ENCODE peak calls at places on chromosomes 12 and 14, in eight cellular contexts. D is heart right ventricle; F is AG04450; X is coronary artery; E is tibial artery; M is fibroblast of lung; J is MM.1S; A is CD8-positive, alpha-beta T cell. B is an unnamed sample.
A peak's percentile ranks its signal among the peaks of the same experiment; 100 is the strongest.

GRCh38 chr12:48004039-48004940 is at the start of gene COL2A1:
- DNase-seq in D (no peak), F (no peak), X (no peak), E (no peak), M (peak; percentile 15), J (no peak), A (no peak), B (peak; percentile 23)

GRCh38 chr12:132154341-132154761 is 10.1 kb downstream of the NOC4L start:
- DNase-seq in D (no peak), F (no peak), X (no peak), E (no peak), M (no peak), J (no peak), A (no peak), B (no peak)

GRCh38 chr12:102629262-102629888 is 149.0 kb upstream of the IGF1 start:
- DNase-seq in D (no peak), F (no peak), X (no peak), E (no peak), M (no peak), J (no peak), A (no peak), B (no peak)

GRCh38 chr14:77565289-77566081 is 51.0 kb downstream of the SPTLC2 start:
- DNase-seq in D (no peak), F (no peak), X (no peak), E (no peak), M (peak; percentile 28), J (no peak), A (no peak), B (no peak)

GRCh38 chr14:99133563-99134332 is 138.2 kb downstream of the BCL11B start:
- DNase-seq in D (no peak), F (no peak), X (peak; percentile 66), E (peak; percentile 45), M (no peak), J (no peak), A (peak; percentile 40), B (no peak)

GRCh38 chr12:29278673-29279420 is 102.1 kb downstream of the ERGIC2 start:
- DNase-seq in D (no peak), F (no peak), X (no peak), E (no peak), M (no peak), J (no peak), A (no peak), B (peak; percentile 60)

GRCh38 chr14:75547552-75548250 is 25.4 kb downstream of the BATF start:
- DNase-seq in D (no peak), F (no peak), X (no peak), E (no peak), M (no peak), J (no peak), A (peak; percentile 43), B (no peak)

GRCh38 chr14:36767603-36768281 is 106.1 kb downstream of the PAX9 start:
- DNase-seq in D (no peak), F (no peak), X (no peak), E (no peak), M (no peak), J (no peak), A (no peak), B (no peak)

GRCh38 chr14:54650331-54651017 is 83.5 kb downstream of the SAMD4A start:
- DNase-seq in D (peak; percentile 50), F (no peak), X (peak; percentile 78), E (peak; percentile 81), M (peak; percentile 69), J (no peak), A (no peak), B (peak; percentile 65)

GRCh38 chr12:44874981-44875416 is 1.1 kb downstream of the NELL2 start:
- DNase-seq in D (no peak), F (no peak), X (no peak), E (no peak), M (no peak), J (peak; percentile 10), A (peak; percentile 69), B (no peak)

GRCh38 chr14:75223664-75224154 is 47.3 kb upstream of the TMED10 start:
- DNase-seq in D (peak; percentile 64), F (no peak), X (no peak), E (peak; percentile 59), M (no peak), J (peak; percentile 7), A (no peak), B (no peak)

GRCh38 chr12:34306133-34306830 is 284.0 kb downstream of the ALG10 start:
- DNase-seq in D (no peak), F (no peak), X (no peak), E (no peak), M (no peak), J (no peak), A (no peak), B (no peak)

GRCh38 chr12:79618848-79619404 is 71.8 kb downstream of the PAWR start:
- DNase-seq in D (no peak), F (no peak), X (no peak), E (no peak), M (peak; percentile 15), J (no peak), A (no peak), B (peak; percentile 78)

GRCh38 chr12:119695034-119695433 is 27.1 kb downstream of the PRKAB1 start:
- DNase-seq in D (no peak), F (no peak), X (no peak), E (no peak), M (peak; percentile 15), J (no peak), A (no peak), B (peak; percentile 21)

GRCh38 chr12:80053048-80053790 is 46.1 kb upstream of the OTOGL start:
- DNase-seq in D (peak; percentile 65), F (peak; percentile 81), X (peak; percentile 83), E (peak; percentile 81), M (peak; percentile 96), J (no peak), A (no peak), B (peak; percentile 90)

GRCh38 chr14:31265701-31266398 is 58.3 kb upstream of the HECTD1 start:
- DNase-seq in D (no peak), F (no peak), X (no peak), E (no peak), M (peak; percentile 62), J (no peak), A (no peak), B (peak; percentile 31)

GRCh38 chr12:119942386-119942785 is 46.6 kb upstream of the BICDL1 start:
- DNase-seq in D (no peak), F (no peak), X (no peak), E (no peak), M (no peak), J (no peak), A (no peak), B (no peak)

GRCh38 chr14:90559811-90560492 is 163.1 kb downstream of the CALM1 start:
- DNase-seq in D (no peak), F (no peak), X (no peak), E (no peak), M (no peak), J (no peak), A (no peak), B (no peak)

GRCh38 chr12:47634127-47634526 is 71.7 kb downstream of the RPAP3 start:
- DNase-seq in D (no peak), F (no peak), X (no peak), E (no peak), M (no peak), J (no peak), A (no peak), B (no peak)

GRCh38 chr12:67394600-67394999 is 125.4 kb downstream of the CAND1 start:
- DNase-seq in D (peak; percentile 63), F (peak; percentile 18), X (peak; percentile 79), E (peak; percentile 31), M (peak; percentile 50), J (no peak), A (no peak), B (peak; percentile 65)

GRCh38 chr14:76762617-76763361 is 1.5 kb downstream of the VASH1 start:
- DNase-seq in D (no peak), F (no peak), X (peak; percentile 72), E (peak; percentile 30), M (no peak), J (no peak), A (peak; percentile 39), B (no peak)

GRCh38 chr14:100476012-100476822 is 111.0 kb downstream of the BEGAIN start:
- DNase-seq in D (no peak), F (peak; percentile 76), X (no peak), E (no peak), M (peak; percentile 83), J (no peak), A (no peak), B (peak; percentile 66)

GRCh38 chr12:98238513-98238912 is 276.9 kb upstream of the TMPO start:
- DNase-seq in D (no peak), F (peak; percentile 2), X (no peak), E (no peak), M (peak; percentile 73), J (no peak), A (no peak), B (peak; percentile 62)

GRCh38 chr14:20306079-20306423 is 300 bp upstream of the TTC5 start:
- DNase-seq in D (no peak), F (no peak), X (no peak), E (no peak), M (no peak), J (no peak), A (no peak), B (no peak)
- H3K4me3 ChIP-seq in D (peak overlapping the region; percentile 72), F (no peak overlapping the region), X (peak overlapping the region; percentile 86), E (peak overlapping the region; percentile 88), M (peak overlapping the region; percentile 87), J (peak overlapping the region; percentile 80), A (peak overlapping the region; percentile 62), B (no peak overlapping the region)

GRCh38 chr12:31460024-31460423 is 130.9 kb downstream of the DENND5B start:
- DNase-seq in D (no peak), F (no peak), X (no peak), E (no peak), M (no peak), J (no peak), A (no peak), B (no peak)

GRCh38 chr12:31466768-31467167 is 124.2 kb downstream of the DENND5B start:
- DNase-seq in D (no peak), F (no peak), X (no peak), E (no peak), M (no peak), J (no peak), A (no peak), B (peak; percentile 14)

GRCh38 chr12:31470462-31470861 is 120.5 kb downstream of the DENND5B start:
- DNase-seq in D (no peak), F (no peak), X (no peak), E (no peak), M (no peak), J (no peak), A (no peak), B (no peak)

GRCh38 chr12:31465002-31465401 is 125.9 kb downstream of the DENND5B start:
- DNase-seq in D (no peak), F (no peak), X (no peak), E (no peak), M (no peak), J (no peak), A (no peak), B (no peak)
- TF ChIP-seq CTCF in D (no peak), F (no peak), X (no peak), E (no peak), M (no peak), J (no peak), A (no peak), B (no peak)

GRCh38 chr12:53428741-53429140 is 5.1 kb downstream of the AMHR2 start:
- DNase-seq in D (no peak), F (no peak), X (no peak), E (no peak), M (no peak), J (no peak), A (no peak), B (no peak)
- H3K4me3 ChIP-seq in D (no peak overlapping the region), F (no peak overlapping the region), X (no peak overlapping the region), E (no peak overlapping the region), M (no peak overlapping the region), J (no peak overlapping the region), A (no peak overlapping the region), B (no peak overlapping the region)

GRCh38 chr12:26723379-26724308 is 109.3 kb downstream of the ITPR2 start:
- DNase-seq in D (no peak), F (no peak), X (no peak), E (peak; percentile 35), M (peak; percentile 59), J (peak; percentile 66), A (no peak), B (peak; percentile 77)
- TF ChIP-seq CTCF in D (no peak), F (no peak), X (no peak), E (no peak), M (no peak), J (no peak), A (no peak), B (no peak)